ENCODE peak calls at places on chromosomes 11 and 22, in eight cellular contexts. T is NCI-H1417; G is NK-92 treated with Interleukin-12 subunit alpha and Interleukin-12 subunit beta, amount 100 ng/mL, for 24 hours; X is germinal center; Z is Caco-2; B is M059J; H is T follicular helper cell; E is HFF-Myc. N is an unnamed sample.
A peak's percentile ranks its signal among the peaks of the same experiment; 100 is the strongest.

GRCh38 chr11:8732748-8733241 is 50.2 kb downstream of the RPL27A start:
- DNase-seq in T (no peak), G (no peak), X (no peak), Z (no peak), B (peak; percentile 96), H (no peak), E (no peak), N (peak; percentile 23)

GRCh38 chr11:16410479-16410878 is 54.1 kb upstream of the SOX6 start:
- DNase-seq in T (no peak), G (no peak), X (no peak), Z (no peak), B (no peak), H (no peak), E (no peak), N (peak; percentile 59)

GRCh38 chr22:23102776-23103175 is 32.5 kb downstream of the GNAZ start:
- DNase-seq in T (no peak), G (no peak), X (no peak), Z (no peak), B (no peak), H (no peak), E (no peak), N (no peak)

GRCh38 chr11:45141171-45141570 is 5.3 kb upstream of the PRDM11 start:
- DNase-seq in T (no peak), G (no peak), X (no peak), Z (no peak), B (no peak), H (no peak), E (no peak), N (no peak)

GRCh38 chr11:22634897-22635629 is 9.4 kb upstream of the FANCF start:
- DNase-seq in T (peak; percentile 38), G (no peak), X (no peak), Z (peak; percentile 56), B (peak; percentile 56), H (no peak), E (peak; percentile 15), N (peak; percentile 4)

GRCh38 chr11:22657101-22657694 is 9.2 kb upstream of the GAS2 start:
- DNase-seq in T (no peak), G (no peak), X (no peak), Z (no peak), B (no peak), H (no peak), E (no peak), N (no peak)

GRCh38 chr22:47297261-47298016 is 535.0 kb downstream of the TBC1D22A start:
- DNase-seq in T (no peak), G (no peak), X (no peak), Z (no peak), B (no peak), H (no peak), E (no peak), N (no peak)

GRCh38 chr22:31872209-31872608 is 72.1 kb upstream of the YWHAH start:
- DNase-seq in T (no peak), G (no peak), X (no peak), Z (peak; percentile 39), B (no peak), H (peak; percentile 1), E (no peak), N (no peak)

GRCh38 chr11:111393585-111393984 is 14.5 kb upstream of the POU2AF1 start:
- DNase-seq in T (no peak), G (no peak), X (no peak), Z (no peak), B (no peak), H (no peak), E (no peak), N (no peak)

GRCh38 chr11:102946237-102946636 is 9.3 kb downstream of the MMP13 start:
- DNase-seq in T (no peak), G (no peak), X (no peak), Z (no peak), B (no peak), H (no peak), E (no peak), N (no peak)

GRCh38 chr22:29638678-29639077 is 35.2 kb downstream of the NF2 start:
- DNase-seq in T (no peak), G (no peak), X (no peak), Z (no peak), B (no peak), H (no peak), E (no peak), N (no peak)

GRCh38 chr11:119335091-119335654 is 846 bp downstream of the RNF26 start:
- DNase-seq in T (no peak), G (no peak), X (no peak), Z (no peak), B (no peak), H (no peak), E (no peak), N (no peak)

GRCh38 chr22:36552300-36552699 is 23.3 kb upstream of the EIF3D start:
- DNase-seq in T (no peak), G (no peak), X (peak; percentile 71), Z (no peak), B (no peak), H (no peak), E (no peak), N (no peak)

GRCh38 chr11:10584071-10584501 is 15.6 kb upstream of the LYVE1 start:
- DNase-seq in T (no peak), G (no peak), X (no peak), Z (no peak), B (peak; percentile 50), H (no peak), E (no peak), N (no peak)

GRCh38 chr22:50714150-50714549 is 23.9 kb upstream of the ACR start:
- DNase-seq in T (no peak), G (no peak), X (no peak), Z (no peak), B (no peak), H (no peak), E (no peak), N (no peak)

GRCh38 chr22:26597480-26597879 is 7.5 kb upstream of the TPST2 start:
- DNase-seq in T (no peak), G (no peak), X (no peak), Z (no peak), B (no peak), H (no peak), E (no peak), N (no peak)

GRCh38 chr11:86151188-86152005 is 82.5 kb upstream of the PICALM start:
- DNase-seq in T (no peak), G (no peak), X (no peak), Z (no peak), B (peak; percentile 96), H (no peak), E (no peak), N (peak; percentile 96)

GRCh38 chr11:121643530-121644512 is 191.1 kb upstream of the SORL1-AS1 start:
- DNase-seq in T (peak; percentile 11), G (no peak), X (no peak), Z (no peak), B (peak; percentile 34), H (no peak), E (no peak), N (no peak)

GRCh38 chr11:13776134-13776815 is 107.8 kb downstream of the FAR1 start:
- DNase-seq in T (peak; percentile 46), G (no peak), X (no peak), Z (peak; percentile 15), B (peak; percentile 27), H (peak; percentile 38), E (no peak), N (peak; percentile 3)

GRCh38 chr11:65422104-65422632 is 430 bp upstream of the NEAT1 start:
- DNase-seq in T (peak; percentile 98), G (peak; percentile 98), X (peak; percentile 71), Z (peak; percentile 99), B (peak; percentile 94), H (peak; percentile 80), E (peak; percentile 85), N (no peak)

GRCh38 chr22:49975543-49976389 is 15.2 kb downstream of the PIM3 start:
- DNase-seq in T (no peak), G (no peak), X (no peak), Z (peak; percentile 42), B (no peak), H (no peak), E (no peak), N (no peak)

GRCh38 chr22:23884133-23884532 is 10.1 kb upstream of the MIF start:
- DNase-seq in T (no peak), G (no peak), X (no peak), Z (no peak), B (no peak), H (no peak), E (no peak), N (no peak)

GRCh38 chr22:23904855-23905254 is 10.7 kb downstream of the MIF start:
- DNase-seq in T (no peak), G (no peak), X (no peak), Z (no peak), B (no peak), H (no peak), E (no peak), N (no peak)

GRCh38 chr22:17999851-18000250 is 24.5 kb downstream of the MICAL3 start:
- DNase-seq in T (peak; percentile 19), G (no peak), X (no peak), Z (peak; percentile 15), B (no peak), H (no peak), E (no peak), N (no peak)

GRCh38 chr22:24188705-24189248 is 7.5 kb downstream of the SUSD2 start:
- DNase-seq in T (no peak), G (no peak), X (no peak), Z (no peak), B (no peak), H (no peak), E (no peak), N (no peak)

GRCh38 chr11:70495351-70496310 is 97.3 kb downstream of the CTTN start:
- DNase-seq in T (no peak), G (no peak), X (no peak), Z (no peak), B (no peak), H (no peak), E (no peak), N (no peak)

GRCh38 chr11:91248199-91248807 is 976.3 kb upstream of the FAT3 start:
- DNase-seq in T (peak; percentile 76), G (no peak), X (no peak), Z (peak; percentile 59), B (peak; percentile 22), H (no peak), E (no peak), N (peak; percentile 1)

GRCh38 chr22:23388492-23389009 is 191.5 kb downstream of the IGLL1 start:
- DNase-seq in T (no peak), G (no peak), X (no peak), Z (no peak), B (no peak), H (no peak), E (no peak), N (no peak)

GRCh38 chr11:94948070-94948617 is 25.2 kb downstream of the CWC15 start:
- DNase-seq in T (no peak), G (no peak), X (no peak), Z (no peak), B (peak; percentile 94), H (no peak), E (no peak), N (peak; percentile 95)

GRCh38 chr22:26065847-26066246 is 103.4 kb upstream of the SEZ6L start:
- DNase-seq in T (no peak), G (no peak), X (no peak), Z (no peak), B (no peak), H (no peak), E (no peak), N (no peak)

GRCh38 chr11:115464269-115464668 is 39.9 kb downstream of the CADM1 start:
- DNase-seq in T (no peak), G (no peak), X (no peak), Z (no peak), B (peak; percentile 63), H (no peak), E (no peak), N (peak; percentile 9)

GRCh38 chr11:20364412-20364792 is 888 bp downstream of the HTATIP2 start:
- DNase-seq in T (peak; percentile 80), G (no peak), X (no peak), Z (peak; percentile 29), B (peak; percentile 41), H (no peak), E (no peak), N (no peak)

N was measured in kidney glomerular epithelial cell.